ENCODE peak calls at places on chromosomes 16 and 17, in six cellular contexts. B is SW 1271; Y is AG09309; H is LNCaP clone FGC; J is stimulated activated CD4-positive, alpha-beta T cell treated with anti-CD3 and anti-CD28 coated beads, Interleukin-1b, Interleukin-23, amount 100 ng/mL, for 1 hour; G is C1 segment of cervical spinal cord. K is an unnamed sample.

GRCh38 chr16:3282747-3283524 is at the start of gene ZNF263:
- DNase-seq in B (peak), Y (peak), H (peak), J (peak), G (peak), K (peak)

GRCh38 chr17:17849147-17849820 is 12.5 kb upstream of the SREBF1 start:
- DNase-seq in B (no peak), Y (no peak), H (no peak), J (peak), G (peak), K (peak)

GRCh38 chr17:692116-692515 is 22.5 kb downstream of the VPS53 start:
- DNase-seq in B (no peak), Y (peak), H (no peak), J (no peak), G (no peak), K (no peak)

GRCh38 chr16:8741636-8742427 is 55.6 kb downstream of the TMEM186 start:
- DNase-seq in B (no peak), Y (no peak), H (no peak), J (no peak), G (no peak), K (no peak)

GRCh38 chr17:72643575-72644216 is 448.8 kb downstream of the SLC39A11 start:
- DNase-seq in B (no peak), Y (no peak), H (no peak), J (no peak), G (no peak), K (no peak)

GRCh38 chr16:21101631-21102420 is 48.8 kb downstream of the DNAH3 start:
- DNase-seq in B (no peak), Y (no peak), H (no peak), J (no peak), G (no peak), K (no peak)

GRCh38 chr16:56950881-56951771 is 10.6 kb upstream of the CETP start:
- DNase-seq in B (peak), Y (no peak), H (no peak), J (no peak), G (peak), K (no peak)

GRCh38 chr17:39739020-39739884 is 1.5 kb downstream of the GRB7 start:
- DNase-seq in B (no peak), Y (no peak), H (no peak), J (no peak), G (no peak), K (no peak)

GRCh38 chr16:3590736-3591435 is 13.7 kb upstream of the NLRC3 start:
- DNase-seq in B (no peak), Y (no peak), H (no peak), J (no peak), G (no peak), K (no peak)

GRCh38 chr16:23518435-23518891 is 8.2 kb upstream of the GGA2 start:
- DNase-seq in B (no peak), Y (no peak), H (no peak), J (no peak), G (no peak), K (no peak)

GRCh38 chr16:49345829-49346228 is 27.8 kb upstream of the C16orf78 start:
- DNase-seq in B (no peak), Y (no peak), H (no peak), J (no peak), G (no peak), K (no peak)

GRCh38 chr16:50121721-50122445 is 31.2 kb upstream of the TENT4B start:
- DNase-seq in B (no peak), Y (no peak), H (no peak), J (no peak), G (no peak), K (no peak)

GRCh38 chr17:63930951-63931575 is 1.1 kb downstream of the CD79B start:
- DNase-seq in B (no peak), Y (no peak), H (no peak), J (peak), G (no peak), K (no peak)